ENCODE peak calls at places on chromosomes 11 and 22, in eight cellular contexts. H, J, M, E, Q, V, B and D are unnamed samples.

GRCh38 chr11:12721816-12722604 is 47.8 kb downstream of the TEAD1 start:
- DNase-seq in Q (no peak), E (no peak), H (no peak), B (peak), M (no peak), V (peak), J (no peak), D (no peak)

GRCh38 chr11:115360186-115360824 is 143.9 kb downstream of the CADM1 start:
- DNase-seq in E (no peak), V (no peak), J (no peak), Q (no peak), H (no peak), M (no peak), B (no peak), D (no peak)

GRCh38 chr11:125084761-125085231 is 21.7 kb downstream of the SLC37A2 start:
- DNase-seq in V (no peak), M (no peak), H (no peak), E (no peak), Q (no peak), J (no peak), B (no peak), D (no peak)

GRCh38 chr11:96854425-96854824 is 464.6 kb downstream of the JRKL start:
- DNase-seq in M (no peak), V (no peak), J (no peak), Q (no peak), H (no peak), E (no peak), B (no peak), D (no peak)

GRCh38 chr22:41239443-41240128 is 1.1 kb downstream of the CHADL start:
- DNase-seq in V (no peak), B (no peak), H (no peak), E (no peak), Q (no peak), J (no peak), M (no peak), D (no peak)

GRCh38 chr11:66844496-66845142 is 1.4 kb downstream of the RCE1 start:
- DNase-seq in M (no peak), E (peak), Q (no peak), V (no peak), B (no peak), H (no peak), J (peak), D (no peak)

GRCh38 chr11:824292-824880 is 3.3 kb upstream of the CRACR2B start:
- DNase-seq in J (no peak), E (no peak), Q (no peak), M (no peak), H (no peak), B (no peak), V (peak), D (no peak)

GRCh38 chr11:62832346-62833234 is at the start of gene TEX54:
- DNase-seq in J (no peak), V (no peak), M (no peak), H (no peak), E (no peak), Q (peak), B (no peak), D (no peak)

GRCh38 chr11:119493712-119494111 is 70.7 kb upstream of the THY1 start:
- DNase-seq in Q (peak), H (peak), M (no peak), J (no peak), E (peak), V (peak), B (peak), D (no peak)

GRCh38 chr11:73983764-73984543 is 1.3 kb upstream of the UCP2 start:
- DNase-seq in V (peak), B (no peak), J (no peak), M (no peak), Q (no peak), E (no peak), H (no peak), D (no peak)

GRCh38 chr11:121652982-121653381 is 200.2 kb upstream of the SORL1-AS1 start:
- DNase-seq in V (peak), M (no peak), J (no peak), B (no peak), Q (peak), H (no peak), E (no peak), D (no peak)

GRCh38 chr11:100340416-100341323 is 346.4 kb upstream of the ARHGAP42 start:
- DNase-seq in M (no peak), V (no peak), B (no peak), J (no peak), Q (no peak), H (no peak), E (no peak), D (no peak)

GRCh38 chr11:118152020-118152551 is 537 bp downstream of the SCN4B start:
- DNase-seq in V (peak), M (no peak), E (no peak), J (no peak), H (no peak), B (no peak), Q (no peak), D (no peak)

GRCh38 chr11:47186937-47187681 is 875 bp upstream of the PACSIN3 start:
- DNase-seq in H (peak), B (no peak), M (no peak), V (no peak), Q (peak), J (peak), E (peak), D (no peak)

GRCh38 chr11:8167796-8168195 is 1.0 kb downstream of the RIC3 start:
- DNase-seq in B (no peak), H (no peak), M (no peak), V (no peak), Q (no peak), E (no peak), J (no peak), D (no peak)

GRCh38 chr22:46561435-46561905 is 24.1 kb upstream of the CELSR1 start:
- DNase-seq in B (peak), V (peak), J (no peak), H (no peak), E (no peak), M (no peak), Q (no peak), D (no peak)

GRCh38 chr11:71310184-71310583 is 57.8 kb upstream of the SHANK2 start:
- DNase-seq in M (no peak), J (no peak), V (no peak), H (no peak), E (no peak), Q (no peak), B (no peak), D (no peak)

GRCh38 chr11:2387266-2387982 is 10.3 kb downstream of the CD81 start:
- DNase-seq in J (no peak), V (peak), B (no peak), H (no peak), M (no peak), E (no peak), Q (peak), D (peak)

GRCh38 chr22:34004058-34004457 is 83.8 kb upstream of the LARGE1 start:
- DNase-seq in B (no peak), E (no peak), M (no peak), Q (no peak), V (no peak), H (no peak), J (no peak), D (no peak)

GRCh38 chr11:121282886-121283502 is 9.6 kb upstream of the SC5D start:
- DNase-seq in M (no peak), V (no peak), B (no peak), H (no peak), E (no peak), Q (no peak), J (no peak), D (no peak)

GRCh38 chr11:76030973-76031590 is 175.2 kb downstream of the WNT11 start:
- DNase-seq in E (no peak), M (no peak), B (no peak), V (no peak), J (no peak), H (no peak), Q (peak), D (no peak)

GRCh38 chr22:22037229-22037628 is 54.6 kb upstream of the TOP3B start:
- DNase-seq in E (no peak), Q (no peak), V (no peak), J (no peak), B (no peak), M (no peak), H (no peak), D (no peak)

GRCh38 chr11:60455531-60456042 is at the start of gene MS4A1:
- DNase-seq in H (no peak), B (no peak), J (no peak), M (peak), V (no peak), E (no peak), Q (no peak), D (no peak)

GRCh38 chr11:60785806-60786361 is 751 bp downstream of the MS4A10 start:
- DNase-seq in B (no peak), V (no peak), Q (peak), H (no peak), J (no peak), E (no peak), M (no peak), D (peak)